ENCODE peak calls at places on chromosome 5, in five cellular contexts. B, V, T, U and D are unnamed samples.

GRCh38 chr5:132364319-132364718 is 5.2 kb upstream of the SLC22A5 start:
- DNase-seq in B (no peak), V (no peak), T (peak), U (no peak), D (peak)

GRCh38 chr5:88996366-88996765 is 113.4 kb upstream of the MEF2C start:
- DNase-seq in B (no peak), V (no peak), T (no peak), U (no peak), D (no peak)

GRCh38 chr5:135219868-135220267 is 179.2 kb downstream of the MACROH2A1 start:
- DNase-seq in B (no peak), V (no peak), T (no peak), U (peak), D (no peak)

GRCh38 chr5:115309751-115310370 is 13.4 kb upstream of the CCDC112 start:
- DNase-seq in B (no peak), V (no peak), T (peak), U (no peak), D (peak)

GRCh38 chr5:91928751-91929521 is 545.8 kb upstream of the ARRDC3 start:
- DNase-seq in B (no peak), V (no peak), T (peak), U (no peak), D (no peak)

GRCh38 chr5:5289537-5289936 is 132.9 kb upstream of the ICE1 start:
- DNase-seq in B (no peak), V (no peak), T (no peak), U (no peak), D (peak)

GRCh38 chr5:171676286-171676944 is 109.2 kb upstream of the SMIM23 start:
- DNase-seq in B (no peak), V (no peak), T (no peak), U (no peak), D (peak)

GRCh38 chr5:171226096-171226495 is 83.0 kb upstream of the TLX3 start:
- DNase-seq in B (no peak), V (no peak), T (no peak), U (no peak), D (no peak)

GRCh38 chr5:78287833-78288232 is 6.7 kb downstream of the AP3B1 start:
- DNase-seq in B (no peak), V (no peak), T (peak), U (no peak), D (peak)

GRCh38 chr5:146345240-146345577 is 6.6 kb downstream of the POU4F3 start:
- DNase-seq in B (no peak), V (no peak), T (no peak), U (no peak), D (no peak)

GRCh38 chr5:90932052-90932699 is 373.6 kb downstream of the ADGRV1 start:
- DNase-seq in B (peak), V (peak), T (peak), U (no peak), D (peak)

GRCh38 chr5:176985516-176985915 is 21.1 kb downstream of the UIMC1 start:
- DNase-seq in B (no peak), V (no peak), T (no peak), U (no peak), D (no peak)

GRCh38 chr5:31124026-31124425 is 69.5 kb upstream of the CDH6 start:
- DNase-seq in B (no peak), V (no peak), T (peak), U (no peak), D (no peak)

DNA sequence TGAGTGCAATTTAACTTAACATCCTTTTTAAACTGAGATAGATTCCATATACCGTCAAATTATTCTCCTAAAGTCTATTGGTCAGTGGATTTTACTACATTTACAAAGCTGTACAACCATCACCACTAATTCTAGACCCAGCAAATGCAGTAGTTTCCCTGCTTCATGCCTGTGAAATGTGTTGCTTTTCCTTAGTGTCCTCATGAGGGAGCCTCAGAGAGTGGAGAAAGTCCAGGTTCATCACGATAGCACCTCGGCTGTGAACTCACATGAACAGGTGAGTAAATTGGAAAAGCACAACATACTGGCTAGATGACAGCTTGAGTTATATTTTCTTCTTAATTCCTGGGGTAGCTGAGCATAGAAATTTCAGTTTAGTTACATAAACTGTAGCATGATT is 653.7 kb downstream of the MTRR start:
- DNase-seq in B (no peak), V (no peak), T (no peak), U (no peak), D (no peak)
- TF ChIP-seq CTCF in B (no peak), V (peak), T (no peak), U (no peak), D (no peak)

GRCh38 chr5:32785639-32786216 is 74.6 kb downstream of the NPR3 start:
- DNase-seq in B (no peak), V (no peak), T (peak), U (no peak), D (peak)
- TF ChIP-seq CTCF in B (no peak), V (no peak), T (no peak), U (no peak), D (no peak)

GRCh38 chr5:54956922-54957321 is 28.5 kb downstream of the ESM1 start:
- DNase-seq in B (no peak), V (no peak), T (peak), U (no peak), D (no peak)

GRCh38 chr5:54964405-54964804 is 21.0 kb downstream of the ESM1 start:
- DNase-seq in B (no peak), V (no peak), T (no peak), U (no peak), D (no peak)

GRCh38 chr5:54965806-54966205 is 19.6 kb downstream of the ESM1 start:
- DNase-seq in B (no peak), V (no peak), T (no peak), U (no peak), D (no peak)

DNA sequence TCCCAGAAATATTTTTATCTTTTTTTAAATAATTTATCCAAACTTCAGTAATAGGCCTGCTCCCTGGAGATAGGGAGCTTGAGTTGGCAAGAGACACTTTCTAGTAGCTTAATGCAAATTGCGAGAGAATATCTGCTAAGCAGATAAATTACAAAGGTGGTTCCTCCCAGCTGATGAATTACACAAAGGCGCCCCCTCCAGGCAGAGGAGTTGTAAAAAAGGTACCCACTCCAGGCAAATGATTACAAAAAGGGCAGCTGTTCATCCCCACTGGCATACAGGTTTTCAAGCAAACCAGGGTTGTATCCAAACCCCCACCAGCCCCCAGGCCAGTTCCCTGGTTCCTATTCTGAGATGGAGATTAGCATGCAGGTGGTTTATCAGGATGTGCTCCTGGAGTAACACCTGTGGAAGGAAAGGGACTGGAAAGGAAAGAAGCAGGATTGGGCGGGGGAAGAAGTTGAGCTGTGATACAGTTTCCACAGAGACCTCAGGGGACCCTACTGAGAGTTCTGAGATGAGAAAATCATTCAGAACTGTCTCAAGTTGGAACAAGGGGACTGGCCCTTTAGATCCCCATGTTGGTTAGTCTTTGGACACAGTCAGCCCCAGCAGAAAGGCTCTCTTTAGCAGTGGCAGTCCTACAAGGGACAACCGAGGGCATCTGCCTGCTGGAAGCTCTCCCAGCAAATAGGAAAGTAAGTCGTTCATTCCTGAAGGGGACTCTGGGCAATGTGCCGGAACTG is 25.5 kb downstream of the ESM1 start:
- DNase-seq in B (no peak), V (no peak), T (no peak), U (no peak), D (no peak)
- TF ChIP-seq CTCF in B (no peak), V (peak), T (peak), U (no peak), D (peak)

GRCh38 chr5:107067391-107067790 is 603.3 kb downstream of the EFNA5 start:
- DNase-seq in B (no peak), V (no peak), T (no peak), U (no peak), D (no peak)
- TF ChIP-seq CTCF in B (no peak), V (no peak), T (no peak), U (no peak), D (no peak)

DNA sequence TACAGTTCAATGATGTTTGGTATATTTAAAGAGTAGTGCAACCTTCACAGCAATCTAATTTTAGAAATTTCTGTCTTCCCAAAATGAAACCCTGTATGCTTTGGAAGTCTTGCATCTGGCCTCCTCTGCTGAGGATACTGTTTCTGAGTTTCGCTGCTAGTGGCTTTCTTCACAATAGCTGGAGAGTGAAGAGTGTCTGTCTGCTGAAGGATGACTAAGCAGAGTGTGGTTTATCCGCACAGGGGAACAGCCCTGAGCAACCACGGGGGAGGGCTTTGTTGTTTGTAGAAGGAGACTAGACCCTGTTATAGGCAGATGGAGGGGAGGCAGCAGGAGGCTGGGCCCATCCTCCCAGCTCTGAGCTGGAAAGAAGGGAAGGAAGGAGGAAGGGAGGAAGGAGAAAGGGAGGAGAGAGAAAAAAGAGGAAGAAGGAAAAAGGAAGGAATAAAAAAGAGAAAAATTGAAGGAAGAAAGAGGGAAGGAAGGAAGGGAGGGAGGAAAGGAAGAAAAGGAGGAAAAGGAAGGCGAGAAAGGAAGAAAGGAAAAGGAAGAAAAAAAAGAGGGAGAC is 10.5 kb upstream of the IRX2 start:
- DNase-seq in B (no peak), V (no peak), T (no peak), U (no peak), D (no peak)
- TF ChIP-seq CTCF in B (no peak), V (no peak), T (no peak), U (no peak), D (no peak)

GRCh38 chr5:67287795-67288194 is 91.2 kb upstream of the CD180 start:
- DNase-seq in B (no peak), V (no peak), T (peak), U (no peak), D (no peak)

GRCh38 chr5:67283275-67283987 is 86.8 kb upstream of the CD180 start:
- DNase-seq in B (no peak), V (no peak), T (no peak), U (no peak), D (peak)

GRCh38 chr5:67289763-67290521 is 93.3 kb upstream of the CD180 start:
- DNase-seq in B (no peak), V (no peak), T (peak), U (no peak), D (no peak)

GRCh38 chr5:67283988-67284457 is 87.4 kb upstream of the CD180 start:
- DNase-seq in B (no peak), V (no peak), T (no peak), U (no peak), D (no peak)

GRCh38 chr5:67286006-67286405 is 89.4 kb upstream of the CD180 start:
- DNase-seq in B (no peak), V (no peak), T (no peak), U (no peak), D (no peak)
- TF ChIP-seq CTCF in B (no peak), V (no peak), T (no peak), U (no peak), D (no peak)

DNA sequence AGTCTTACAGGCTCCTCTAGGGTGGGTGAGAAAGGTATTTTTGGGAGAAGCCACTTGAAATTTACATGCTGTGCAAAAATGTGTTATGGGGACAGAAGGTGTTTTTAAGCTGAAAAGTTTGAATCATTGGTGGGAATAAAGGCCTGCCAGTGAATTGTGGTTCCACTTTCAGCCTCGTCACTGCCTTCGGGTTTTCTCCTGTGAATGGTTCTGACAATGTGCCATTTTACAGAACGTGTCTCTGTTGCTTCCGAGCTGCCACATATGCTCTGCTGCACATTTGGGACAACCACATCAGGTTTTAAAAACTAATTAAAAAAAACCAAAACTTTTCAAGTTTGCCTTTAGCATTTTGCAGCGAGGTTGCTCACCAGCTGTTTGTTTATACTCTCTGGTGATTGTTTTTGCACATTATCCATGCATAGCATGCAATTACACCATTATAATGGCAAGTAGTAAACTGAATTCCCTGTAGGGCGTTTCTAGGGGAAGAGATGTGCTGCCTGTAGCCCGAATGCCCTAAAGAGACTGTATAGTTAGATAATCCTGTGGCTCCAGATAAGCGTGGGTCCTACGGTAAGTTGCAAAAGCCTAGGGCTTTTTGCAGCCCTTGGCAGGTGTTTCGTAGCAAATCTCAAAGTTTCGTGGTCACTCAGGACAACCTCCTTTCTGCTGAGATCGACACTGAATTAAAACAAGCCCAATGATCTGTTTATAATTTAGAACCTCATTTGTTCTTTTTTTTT is 40.1 kb upstream of the SUB1 start:
- DNase-seq in B (no peak), V (no peak), T (no peak), U (no peak), D (no peak)
- TF ChIP-seq CTCF in B (no peak), V (no peak), T (no peak), U (no peak), D (no peak)

GRCh38 chr5:138352722-138353549 is 451 bp downstream of the KDM3B start:
- DNase-seq in B (peak), V (peak), T (peak), U (peak), D (peak)
- TF ChIP-seq CTCF in B (no peak), V (peak), T (no peak), U (peak), D (peak)

DNA sequence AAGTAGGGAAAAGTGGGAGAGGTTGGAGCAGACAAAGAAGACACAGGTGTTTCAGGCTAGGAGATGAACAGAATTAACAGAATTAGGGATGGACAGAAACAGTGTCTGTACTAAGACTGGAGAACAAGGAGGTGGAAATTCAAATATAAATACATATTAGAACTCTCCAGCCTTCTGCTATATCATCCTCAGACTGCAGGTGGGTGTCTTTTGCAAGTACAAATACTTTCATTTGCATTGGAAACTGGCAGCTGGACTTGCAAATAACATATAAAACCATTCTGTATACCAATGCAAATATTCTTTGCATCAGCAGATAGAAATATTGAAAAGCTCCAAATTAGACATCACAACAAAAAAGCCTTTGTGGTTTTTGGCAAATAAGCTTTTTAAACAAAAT is 335.4 kb downstream of the ZNF608 start:
- DNase-seq in B (no peak), V (no peak), T (no peak), U (no peak), D (no peak)
- TF ChIP-seq CTCF in B (no peak), V (no peak), T (no peak), U (no peak), D (peak)

GRCh38 chr5:54769072-54769471 is 216.3 kb downstream of the ESM1 start:
- DNase-seq in B (no peak), V (no peak), T (no peak), U (no peak), D (no peak)
- TF ChIP-seq CTCF in B (no peak), V (no peak), T (no peak), U (no peak), D (peak)